ENCODE peak calls at places on chromosomes 12 and 14, in eight cellular contexts. F, S, N, X, L, T, O and D are unnamed samples.

GRCh38 chr12:6582196-6582595 is 14.1 kb upstream of the NOP2 start:
- DNase-seq in O (no peak), F (no peak), T (no peak), X (no peak), L (no peak), S (no peak), N (no peak), D (no peak)

GRCh38 chr12:11724888-11725310 is 75.4 kb downstream of the ETV6 start:
- DNase-seq in X (no peak), O (peak), S (peak), T (no peak), L (no peak), F (peak), N (no peak), D (no peak)

GRCh38 chr12:20492251-20492728 is 124.0 kb downstream of the PDE3A start:
- DNase-seq in S (peak), O (peak), T (no peak), X (no peak), L (no peak), F (peak), N (no peak), D (no peak)

GRCh38 chr14:67574156-67574555 is 25.9 kb downstream of the PIGH start:
- DNase-seq in L (no peak), F (no peak), N (no peak), X (no peak), T (no peak), O (no peak), S (no peak), D (no peak)

GRCh38 chr12:54133663-54134375 is 55.0 kb downstream of the SMUG1 start:
- DNase-seq in T (no peak), F (no peak), S (no peak), N (peak), L (no peak), X (no peak), O (no peak), D (no peak)

GRCh38 chr12:132937476-132937875 is 18.6 kb downstream of the ZNF605 start:
- DNase-seq in O (no peak), N (no peak), F (no peak), S (no peak), X (no peak), T (no peak), L (no peak), D (no peak)

GRCh38 chr12:15662983-15663659 is 126.1 kb downstream of the EPS8 start:
- DNase-seq in L (no peak), F (peak), O (peak), S (no peak), N (no peak), X (no peak), T (no peak), D (no peak)

GRCh38 chr14:61965030-61965745 is 203.0 kb downstream of the SNAPC1 start:
- DNase-seq in S (peak), F (peak), L (no peak), O (peak), X (no peak), N (no peak), T (no peak), D (no peak)

GRCh38 chr12:26402648-26403047 is 207.3 kb downstream of the SSPN start:
- DNase-seq in L (no peak), N (no peak), T (no peak), X (no peak), O (peak), F (peak), S (no peak), D (no peak)

GRCh38 chr12:96501139-96501741 is 11.9 kb downstream of the CFAP54 start:
- DNase-seq in L (no peak), T (no peak), O (peak), F (peak), X (peak), S (peak), N (no peak), D (no peak)

GRCh38 chr12:10119072-10119471 is 10.9 kb downstream of the CLEC7A start:
- DNase-seq in O (no peak), X (no peak), L (no peak), N (no peak), T (no peak), S (no peak), F (peak), D (no peak)

GRCh38 chr14:102924632-102925588 is 2.4 kb downstream of the AMN start:
- DNase-seq in L (no peak), T (no peak), F (no peak), O (peak), S (no peak), N (no peak), X (no peak), D (no peak)

GRCh38 chr12:92668739-92669138 is 34.0 kb upstream of the PLEKHG7 start:
- DNase-seq in T (no peak), O (no peak), L (no peak), X (no peak), S (no peak), F (no peak), N (no peak), D (no peak)

GRCh38 chr14:62614117-62614516 is 431.1 kb downstream of the KCNH5 start:
- DNase-seq in N (no peak), X (no peak), T (no peak), O (no peak), L (peak), S (no peak), F (no peak), D (no peak)

GRCh38 chr14:105072381-105072861 is 7.2 kb upstream of the GPR132 start:
- DNase-seq in N (no peak), S (no peak), F (no peak), O (no peak), L (no peak), X (peak), T (no peak), D (no peak)

GRCh38 chr12:16165506-16165905 is 112.0 kb downstream of the SLC15A5 start:
- DNase-seq in N (no peak), S (peak), L (peak), F (peak), X (no peak), T (peak), O (peak), D (peak)

GRCh38 chr14:49951946-49952345 is 59.1 kb downstream of the ARF6 start:
- DNase-seq in N (no peak), L (no peak), T (no peak), F (no peak), X (no peak), S (no peak), O (no peak), D (no peak)

GRCh38 chr12:106137456-106138278 is 1.1 kb downstream of the NUAK1 start:
- DNase-seq in F (no peak), N (no peak), X (no peak), O (peak), T (peak), L (no peak), S (no peak), D (no peak)

GRCh38 chr12:84375472-84375871 is 537.1 kb downstream of the SLC6A15 start:
- DNase-seq in N (no peak), F (no peak), X (no peak), L (no peak), T (no peak), O (peak), S (no peak), D (no peak)

GRCh38 chr12:10331642-10332239 is 24.1 kb downstream of the KLRD1 start:
- DNase-seq in N (no peak), F (peak), L (peak), X (no peak), O (peak), T (no peak), S (peak), D (no peak)

GRCh38 chr14:77459072-77459723 is 1.3 kb downstream of the AHSA1 start:
- DNase-seq in T (peak), N (no peak), S (peak), X (no peak), L (peak), O (peak), F (peak), D (peak)

GRCh38 chr12:67651380-67651695 is 2.8 kb downstream of the DYRK2 start:
- DNase-seq in O (peak), L (no peak), N (no peak), F (peak), S (peak), X (no peak), T (peak), D (no peak)

GRCh38 chr12:125071456-125071855 is 6.2 kb downstream of the AACS start:
- DNase-seq in X (no peak), N (no peak), L (no peak), S (no peak), O (no peak), T (peak), F (no peak), D (no peak)

GRCh38 chr14:73750161-73750901 is 36.1 kb upstream of the PNMA1 start:
- DNase-seq in S (no peak), N (peak), T (no peak), L (no peak), O (no peak), F (no peak), X (no peak), D (no peak)

GRCh38 chr12:127628655-127629054 is 638.3 kb upstream of the TMEM132C start:
- DNase-seq in N (no peak), F (peak), L (no peak), T (peak), O (no peak), S (peak), X (no peak), D (no peak)

GRCh38 chr14:50862171-50862570 is 9.7 kb upstream of the ABHD12B start:
- DNase-seq in X (no peak), F (peak), S (no peak), L (no peak), T (no peak), N (no peak), O (peak), D (no peak)

GRCh38 chr12:54561164-54561563 is 11.8 kb downstream of the PDE1B start:
- DNase-seq in T (no peak), S (no peak), O (no peak), L (no peak), N (no peak), F (no peak), X (no peak), D (no peak)

GRCh38 chr14:71621966-71622365 is 310.3 kb upstream of the RGS6 start:
- DNase-seq in O (no peak), N (no peak), X (no peak), T (no peak), F (no peak), S (no peak), L (no peak), D (no peak)

GRCh38 chr12:39782026-39782545 is 162.5 kb upstream of the ABCD2 start:
- DNase-seq in S (no peak), X (no peak), F (no peak), L (no peak), T (no peak), N (no peak), O (no peak), D (no peak)

GRCh38 chr12:53955776-53956250 is 1.1 kb downstream of the HOXC12 start:
- DNase-seq in S (no peak), N (no peak), X (no peak), T (no peak), L (no peak), O (no peak), F (no peak), D (no peak)

GRCh38 chr12:20250761-20251160 is 117.6 kb upstream of the PDE3A start:
- DNase-seq in L (no peak), X (no peak), O (no peak), T (no peak), S (no peak), F (no peak), N (no peak), D (no peak)

GRCh38 chr12:32390572-32391219 is 8.7 kb upstream of the FGD4 start:
- DNase-seq in X (no peak), O (peak), N (peak), F (peak), S (no peak), L (no peak), T (no peak), D (no peak)

GRCh38 chr14:37588667-37588955 is 6.4 kb downstream of the FOXA1 start:
- DNase-seq in L (no peak), S (no peak), X (no peak), F (no peak), O (no peak), N (no peak), T (no peak), D (no peak)

GRCh38 chr12:72071030-72071429 is 132.4 kb downstream of the TPH2 start:
- DNase-seq in T (no peak), S (no peak), F (no peak), X (no peak), L (no peak), O (no peak), N (no peak), D (no peak)

GRCh38 chr12:113325938-113326337 is 9.0 kb downstream of the SLC8B1 start:
- DNase-seq in X (peak), S (peak), F (peak), O (peak), L (no peak), N (no peak), T (no peak), D (no peak)

GRCh38 chr14:55086939-55087338 is 35.5 kb downstream of the MAPK1IP1L start:
- DNase-seq in O (no peak), F (no peak), T (no peak), X (no peak), N (no peak), L (no peak), S (no peak), D (no peak)

GRCh38 chr12:67648306-67649164 is at the start of gene DYRK2:
- DNase-seq in O (peak), X (peak), L (peak), S (peak), T (peak), F (peak), N (peak), D (peak)

GRCh38 chr12:49587174-49587908 is 18.1 kb downstream of the FAM186B start:
- DNase-seq in F (no peak), S (no peak), T (no peak), L (no peak), X (no peak), N (no peak), O (no peak), D (no peak)
- TF ChIP-seq CTCF in F (no peak), S (no peak), T (no peak), L (peak), X (no peak), N (no peak), O (no peak), D (no peak)

GRCh38 chr14:78697341-78697740 is 527.2 kb downstream of the NRXN3 start:
- DNase-seq in L (no peak), O (peak), S (peak), F (peak), N (no peak), X (no peak), T (no peak), D (no peak)
- TF ChIP-seq CTCF in L (peak), O (peak), S (peak), F (peak), N (peak), X (peak), T (peak), D (peak)

DNA sequence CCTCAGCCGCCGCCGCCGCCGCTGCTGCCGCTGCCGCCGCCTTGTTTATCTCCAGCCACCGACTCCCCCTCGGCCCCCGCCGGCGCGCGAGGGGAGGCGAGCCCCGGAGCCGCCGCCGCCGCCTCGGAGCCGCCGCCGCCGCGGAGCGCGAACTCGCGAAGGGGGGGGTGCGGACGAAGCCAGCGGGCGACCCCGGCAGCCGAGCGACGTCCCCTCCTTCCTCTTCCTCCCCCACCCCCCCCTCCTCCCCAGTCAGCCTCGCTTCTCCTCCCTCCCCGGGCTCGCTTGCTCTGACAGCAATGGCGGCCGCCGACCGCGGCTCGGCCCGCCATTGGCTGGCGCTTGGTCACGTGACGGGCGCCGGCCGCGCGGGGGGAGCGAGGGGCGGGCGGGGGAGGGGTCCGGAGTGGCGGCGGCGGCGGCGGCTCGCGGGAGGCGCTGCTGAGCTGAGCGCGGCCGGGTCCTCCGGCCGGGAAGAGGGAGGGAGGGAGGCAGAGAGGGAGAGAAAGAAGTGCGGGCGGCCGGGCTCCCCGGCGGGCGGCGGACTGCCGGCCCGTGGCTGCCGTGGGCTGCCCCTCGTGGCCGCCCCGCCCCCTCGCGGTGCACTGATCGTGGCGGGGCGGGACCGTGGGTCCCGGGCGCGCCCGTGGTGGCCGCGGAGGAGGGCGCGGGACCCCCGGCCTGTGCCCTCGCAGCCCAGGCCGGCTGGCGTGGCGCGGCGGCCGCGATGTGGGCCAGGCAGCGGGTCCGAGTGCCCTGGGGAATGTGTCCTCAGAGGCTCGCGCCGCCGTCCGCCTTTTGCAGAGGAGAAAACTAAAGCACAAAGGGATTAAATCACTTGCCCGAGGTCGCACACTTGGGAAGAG is at the start of gene MED13L:
- DNase-seq in X (peak), N (peak), L (peak), S (peak), F (peak), O (peak), T (peak), D (peak)
- TF ChIP-seq CTCF in X (peak), N (peak), L (peak), S (no peak), F (peak), O (peak), T (peak), D (peak)

GRCh38 chr12:30002677-30003076 is 218.9 kb upstream of the TMTC1 start:
- DNase-seq in S (no peak), X (no peak), T (no peak), L (peak), N (no peak), F (no peak), O (no peak), D (no peak)
- TF ChIP-seq CTCF in S (no peak), X (no peak), T (no peak), L (peak), N (no peak), F (peak), O (no peak), D (no peak)

GRCh38 chr12:44462729-44463128 is 413.4 kb downstream of the NELL2 start:
- DNase-seq in N (no peak), S (no peak), X (no peak), O (no peak), T (no peak), L (no peak), F (no peak), D (no peak)

GRCh38 chr12:44459569-44459968 is 416.5 kb downstream of the NELL2 start:
- DNase-seq in F (no peak), L (no peak), X (no peak), O (no peak), T (peak), N (no peak), S (no peak), D (no peak)

GRCh38 chr12:44464180-44464579 is 411.9 kb downstream of the NELL2 start:
- DNase-seq in N (no peak), X (no peak), S (no peak), O (no peak), T (no peak), F (no peak), L (no peak), D (no peak)

GRCh38 chr12:44465139-44465538 is 411.0 kb downstream of the NELL2 start:
- DNase-seq in O (no peak), X (no peak), F (no peak), T (no peak), N (no peak), L (no peak), S (no peak), D (no peak)
- TF ChIP-seq CTCF in O (no peak), X (no peak), F (no peak), T (no peak), N (no peak), L (peak), S (no peak), D (peak)

DNA sequence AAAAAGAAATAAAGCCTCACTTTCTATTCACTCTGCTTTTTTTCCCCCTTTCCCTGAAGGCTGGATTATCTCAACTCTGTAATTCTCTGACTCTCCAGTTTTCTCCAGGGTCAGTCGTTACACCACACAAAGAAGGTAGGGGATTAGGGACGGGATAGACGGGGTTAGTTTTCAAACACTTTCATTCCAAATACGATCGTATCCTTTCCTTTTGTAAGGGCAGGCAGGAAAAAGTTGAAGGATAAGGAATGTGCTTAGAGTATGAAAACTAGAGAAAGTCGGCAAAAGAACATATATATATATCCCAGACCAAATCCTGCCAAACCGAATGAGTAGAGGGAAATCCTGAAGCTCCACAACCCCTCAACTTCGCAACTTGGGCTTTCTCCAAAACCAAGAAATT is 581 bp upstream of the ESYT1 start:
- DNase-seq in N (no peak), S (no peak), T (no peak), X (no peak), F (no peak), O (no peak), L (no peak), D (no peak)
- TF ChIP-seq CTCF in N (no peak), S (no peak), T (no peak), X (no peak), F (no peak), O (no peak), L (no peak), D (no peak)

GRCh38 chr12:112303004-112303403 is 79.2 kb downstream of the HECTD4 start:
- DNase-seq in X (no peak), N (no peak), S (peak), L (no peak), O (peak), F (peak), T (no peak), D (no peak)

GRCh38 chr12:112303799-112304198 is 78.4 kb downstream of the HECTD4 start:
- DNase-seq in L (no peak), N (no peak), S (no peak), F (no peak), T (no peak), O (no peak), X (no peak), D (no peak)

GRCh38 chr12:112297188-112297587 is 85.0 kb downstream of the HECTD4 start:
- DNase-seq in T (no peak), O (no peak), N (no peak), S (no peak), X (no peak), F (no peak), L (no peak), D (no peak)

GRCh38 chr12:112296183-112296582 is 86.0 kb downstream of the HECTD4 start:
- DNase-seq in F (no peak), S (no peak), L (no peak), O (no peak), X (no peak), N (no peak), T (no peak), D (no peak)

DNA sequence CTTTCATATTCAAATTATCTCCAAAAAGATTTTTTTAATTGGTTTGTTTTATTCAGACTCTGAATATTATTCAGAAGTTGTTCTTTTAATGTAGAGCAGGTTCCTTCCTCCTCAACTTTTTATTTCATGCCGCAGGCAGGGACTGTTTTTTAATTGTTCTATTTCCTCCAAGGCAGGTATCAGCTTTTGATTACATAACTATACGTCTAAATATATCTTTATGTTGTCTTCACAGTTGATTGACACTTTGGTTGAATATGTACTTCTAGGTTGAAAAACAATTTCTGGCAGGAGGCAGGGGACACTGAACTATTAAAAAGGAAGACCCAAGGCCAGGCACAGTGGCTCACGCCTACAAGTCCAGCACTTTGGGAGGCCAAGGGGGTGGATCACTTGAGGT is 82.5 kb downstream of the HECTD4 start:
- DNase-seq in O (no peak), F (no peak), S (no peak), N (no peak), X (no peak), T (no peak), L (no peak), D (no peak)
- TF ChIP-seq CTCF in O (no peak), F (no peak), S (no peak), N (no peak), X (no peak), T (no peak), L (no peak), D (no peak)